ENCODE peak calls at places on chromosomes 12 and 14, in seven cellular contexts. C is heart right ventricle, D is keratinocyte, F is neural progenitor cell, N is brain microvascular endothelial cell, E is stomach, A is lower lobe of right lung. J is an unnamed sample. For H3K36me3, the result is how much of the 10 kb centered on the place peaks cover.

GRCh38 chr14:98959410-98959809 is 312.6 kb downstream of the BCL11B start:
- DNase-seq in F (no peak), E (no peak), C (no peak), N (no peak), D (no peak), A (no peak), J (no peak)

GRCh38 chr14:101241147-101241546 is 320.1 kb upstream of the DIO3 start:
- DNase-seq in N (no peak), F (no peak), E (no peak), D (no peak), C (no peak), A (no peak), J (no peak)

GRCh38 chr12:11564984-11565651 is 84.4 kb upstream of the ETV6 start:
- DNase-seq in F (no peak), E (no peak), N (no peak), A (no peak), D (no peak), C (no peak), J (no peak)

GRCh38 chr14:55103005-55103640 is 25.9 kb upstream of the LGALS3 start:
- DNase-seq in N (peak), E (peak), C (peak), F (peak), D (peak), A (peak), J (peak)

GRCh38 chr12:79945455-79945854 is 10.6 kb upstream of the PPP1R12A start:
- DNase-seq in D (no peak), F (no peak), C (no peak), N (no peak), A (no peak), E (no peak), J (no peak)

GRCh38 chr12:57731411-57732080 is 7.0 kb downstream of the AGAP2 start:
- DNase-seq in E (no peak), C (no peak), F (no peak), N (no peak), D (no peak), A (no peak), J (peak)

GRCh38 chr14:106802413-106803364 is 1276.3 kb downstream of the TMEM121 start:
- DNase-seq in E (no peak), N (no peak), A (no peak), F (no peak), C (no peak), D (no peak), J (no peak)

GRCh38 chr14:34050606-34051005 is 99.7 kb upstream of the EGLN3 start:
- DNase-seq in D (peak), E (no peak), C (no peak), F (no peak), N (no peak), A (no peak), J (no peak)

GRCh38 chr14:21068521-21069387 is 1.4 kb upstream of the ARHGEF40 start:
- DNase-seq in D (no peak), N (peak), F (peak), E (peak), C (peak), A (peak), J (peak)

GRCh38 chr14:62159314-62159713 is 397.1 kb downstream of the SNAPC1 start:
- DNase-seq in D (no peak), C (no peak), N (no peak), A (no peak), E (no peak), F (no peak), J (no peak)

GRCh38 chr12:41709463-41710285 is 435.0 kb downstream of the GXYLT1 start:
- DNase-seq in F (no peak), E (no peak), D (no peak), A (no peak), N (no peak), C (no peak), J (no peak)

GRCh38 chr12:89936631-89937030 is 228.0 kb upstream of the ATP2B1 start:
- DNase-seq in D (no peak), E (no peak), C (no peak), A (no peak), N (no peak), F (no peak), J (no peak)

GRCh38 chr14:29282169-29282568 is 515.6 kb downstream of the FOXG1 start:
- DNase-seq in E (no peak), C (no peak), D (no peak), A (no peak), F (no peak), N (no peak), J (no peak)

GRCh38 chr14:22429546-22429945 is 159.5 kb downstream of the DAD1 start:
- DNase-seq in E (no peak), A (no peak), F (no peak), C (no peak), N (no peak), D (no peak), J (no peak)
- H3K36me3 ChIP-seq in E (under half), A (under half), F (under half), C (under half), N (under half), D (under half), J (under half)

GRCh38 chr12:6836851-6837250 is 3.9 kb upstream of the GNB3 start:
- DNase-seq in E (no peak), D (no peak), A (no peak), C (no peak), F (no peak), N (no peak), J (no peak)

GRCh38 chr12:6837370-6838060 is 3.2 kb upstream of the GNB3 start:
- DNase-seq in E (no peak), N (no peak), A (no peak), C (no peak), F (no peak), D (no peak), J (no peak)

GRCh38 chr12:6839482-6840201 is 1.1 kb upstream of the GNB3 start:
- DNase-seq in D (no peak), E (peak), N (no peak), A (no peak), C (no peak), F (peak), J (no peak)

GRCh38 chr12:6840428-6841138 is at the start of gene GNB3:
- DNase-seq in F (peak), A (no peak), E (no peak), N (no peak), C (peak), D (no peak), J (no peak)

DNA sequence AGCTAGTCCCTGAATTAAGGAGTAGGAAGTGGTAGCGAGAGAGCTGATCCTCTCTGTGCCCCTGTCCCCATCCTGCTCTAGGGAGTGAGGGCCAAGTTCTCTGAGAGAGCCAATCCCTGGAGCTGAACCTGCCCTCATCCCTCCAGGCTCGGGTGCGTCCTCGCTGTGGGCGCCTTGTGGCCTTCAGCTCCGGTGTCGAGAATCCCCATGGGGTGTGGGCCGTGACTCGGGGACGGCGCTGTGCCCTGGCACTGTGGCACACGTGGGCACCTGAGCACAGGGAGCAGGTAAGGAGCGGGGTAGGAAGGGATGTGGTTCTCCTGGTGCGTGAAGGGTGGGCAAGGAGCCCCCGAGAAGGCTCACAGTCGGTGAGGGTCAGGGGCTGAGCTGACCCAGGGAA is 1.9 kb upstream of the GNB3 start:
- DNase-seq in C (no peak), E (no peak), A (no peak), N (no peak), F (no peak), D (no peak), J (no peak)
- H3K36me3 ChIP-seq in C (half or more), E (under half), A (under half), N (half or more), F (under half), D (under half), J (under half)

DNA sequence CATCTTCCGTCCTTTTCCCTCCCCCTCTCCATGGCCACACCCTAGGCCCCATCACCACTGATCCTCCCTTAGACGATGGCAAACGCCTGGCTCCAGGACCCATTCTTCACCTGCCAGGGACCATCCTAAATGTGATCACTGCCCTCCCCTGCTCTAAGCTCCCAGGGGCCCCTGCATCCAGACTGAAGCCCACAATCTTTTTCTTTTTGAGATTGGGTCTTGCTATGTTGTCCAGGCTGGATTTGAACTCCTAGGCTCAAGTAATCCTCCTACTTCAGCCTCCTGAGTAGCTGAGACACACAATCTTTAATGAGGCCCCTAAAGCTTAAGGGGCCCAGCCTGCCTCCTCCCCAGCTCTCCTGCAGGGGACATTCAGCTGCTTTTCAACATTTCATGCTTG is 15.3 kb downstream of the RBM19 start:
- DNase-seq in D (no peak), F (no peak), E (no peak), C (no peak), N (no peak), A (no peak), J (no peak)
- H3K36me3 ChIP-seq in D (under half), F (under half), E (half or more), C (half or more), N (under half), A (half or more), J (under half)

DNA sequence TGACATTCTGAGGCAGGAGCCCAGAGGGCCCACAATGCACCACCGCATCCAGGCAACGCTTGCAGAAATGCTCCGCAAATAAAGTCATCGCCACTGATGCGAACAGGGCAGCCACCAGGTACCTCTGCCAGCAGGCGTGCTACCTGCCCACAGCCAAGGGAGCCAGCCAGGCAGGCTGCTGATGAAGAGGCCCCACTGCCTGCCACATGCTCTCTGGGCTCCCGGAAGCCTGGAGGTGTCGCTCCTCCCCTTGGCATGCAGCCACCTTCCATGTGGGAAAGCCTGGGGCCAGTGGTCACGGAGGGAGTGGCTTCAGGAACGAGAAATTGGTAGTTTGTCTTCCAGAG is 14.7 kb downstream of the GPR132 start:
- DNase-seq in E (peak), D (no peak), A (peak), F (no peak), N (no peak), C (no peak), J (no peak)
- H3K36me3 ChIP-seq in E (under half), D (under half), A (under half), F (under half), N (under half), C (under half), J (under half)

GRCh38 chr12:98469108-98469507 is 46.3 kb upstream of the TMPO start:
- DNase-seq in F (no peak), A (no peak), C (no peak), D (no peak), E (no peak), N (no peak), J (no peak)
- H3K36me3 ChIP-seq in F (under half), A (under half), C (under half), D (under half), E (under half), N (under half), J (under half)

DNA sequence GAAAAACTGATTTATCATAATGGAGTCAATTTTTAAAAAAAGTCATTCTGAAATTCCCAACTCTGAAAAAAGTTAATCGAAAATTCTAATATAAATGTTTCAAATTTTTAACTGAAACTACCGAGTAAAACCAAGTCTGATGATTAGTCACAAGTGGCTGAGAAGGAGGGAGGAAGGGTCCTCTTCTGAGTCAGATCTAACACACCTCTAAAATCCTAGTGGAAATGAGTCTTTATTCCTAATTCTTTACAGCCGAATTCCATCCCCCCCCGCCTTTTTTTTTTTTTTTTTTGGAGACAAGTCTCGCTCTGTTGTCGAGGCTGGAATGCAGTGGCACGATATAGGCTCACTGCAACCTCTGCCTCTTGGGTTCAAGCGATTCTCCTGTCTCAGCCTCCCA is 37.9 kb downstream of the RAD9B start:
- DNase-seq in C (no peak), F (no peak), A (no peak), D (no peak), E (no peak), N (no peak), J (no peak)
- H3K36me3 ChIP-seq in C (half or more), F (under half), A (half or more), D (under half), E (under half), N (under half), J (under half)

GRCh38 chr12:32596031-32596430 is 83.1 kb upstream of the DNM1L start:
- DNase-seq in E (no peak), D (no peak), N (no peak), F (no peak), C (no peak), A (no peak), J (no peak)
- H3K36me3 ChIP-seq in E (half or more), D (under half), N (under half), F (under half), C (half or more), A (under half), J (under half)

GRCh38 chr12:98532687-98533304 is 17.4 kb downstream of the TMPO start:
- DNase-seq in F (peak), E (no peak), D (peak), A (no peak), C (no peak), N (peak), J (no peak)
- H3K36me3 ChIP-seq in F (under half), E (half or more), D (under half), A (half or more), C (half or more), N (under half), J (under half)

GRCh38 chr12:6328945-6329692 is 12.8 kb downstream of the TNFRSF1A start:
- DNase-seq in F (no peak), D (no peak), E (no peak), N (no peak), A (no peak), C (no peak), J (no peak)

GRCh38 chr12:6330999-6331714 is 10.7 kb downstream of the TNFRSF1A start:
- DNase-seq in D (no peak), F (no peak), A (no peak), N (no peak), C (no peak), E (no peak), J (no peak)

GRCh38 chr12:6329693-6330045 is 12.2 kb downstream of the TNFRSF1A start:
- DNase-seq in A (no peak), E (no peak), F (no peak), N (no peak), D (no peak), C (no peak), J (no peak)

GRCh38 chr12:6328045-6328779 is 13.7 kb downstream of the TNFRSF1A start:
- DNase-seq in E (no peak), A (no peak), C (no peak), F (no peak), N (no peak), D (no peak), J (no peak)

GRCh38 chr12:6330192-6330591 is 11.7 kb downstream of the TNFRSF1A start:
- DNase-seq in D (no peak), E (no peak), C (no peak), F (no peak), A (no peak), N (no peak), J (no peak)
- H3K36me3 ChIP-seq in D (under half), E (half or more), C (half or more), F (under half), A (half or more), N (half or more), J (under half)

DNA sequence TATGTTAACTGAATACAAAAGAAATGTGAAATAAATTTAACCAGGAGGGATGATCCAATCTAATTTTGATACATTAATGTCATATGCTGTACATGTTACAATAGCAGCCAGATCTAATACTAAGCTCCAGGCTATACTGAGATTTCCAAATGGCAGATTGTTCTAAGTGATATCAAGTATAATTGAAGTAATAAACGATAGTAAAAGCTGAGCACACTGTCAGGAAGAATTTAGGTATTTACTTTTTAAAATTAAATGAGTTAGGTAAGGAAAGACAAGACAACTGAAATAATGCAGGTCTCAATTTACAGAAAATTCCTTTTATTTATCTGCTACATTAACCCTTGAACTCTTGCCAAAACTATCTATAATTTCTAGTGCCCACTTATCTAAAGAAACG is 39.9 kb downstream of the INSM2 start:
- DNase-seq in F (no peak), N (no peak), C (no peak), D (no peak), E (no peak), A (no peak), J (no peak)
- H3K36me3 ChIP-seq in F (under half), N (under half), C (under half), D (under half), E (under half), A (under half), J (under half)

J was measured in ovary.